ENCODE peak calls at places on chromosomes 4 and X, in eight cellular contexts. F, J, E, V, C, Z, B and T are unnamed samples.
A peak's percentile ranks its signal among the peaks of the same experiment; 100 is the strongest.

GRCh38 chrX:46837543-46838481 is 969 bp downstream of the RP2 start:
- DNase-seq in B (no peak), C (no peak), Z (peak; percentile 23), E (no peak), J (no peak), V (no peak), F (peak; percentile 38), T (peak; percentile 41)

GRCh38 chr4:2339458-2340271 is 77.8 kb upstream of the MXD4 start:
- DNase-seq in J (peak; percentile 20), Z (no peak), B (no peak), V (no peak), E (no peak), C (peak; percentile 24), F (no peak), T (no peak)

GRCh38 chr4:27316176-27316575 is 455.5 kb downstream of the STIM2 start:
- DNase-seq in Z (no peak), J (no peak), E (peak; percentile 71), C (no peak), F (no peak), V (no peak), B (no peak), T (no peak)

GRCh38 chr4:25993564-25994185 is 79.7 kb downstream of the SMIM20 start:
- DNase-seq in E (peak; percentile 17), C (peak; percentile 49), B (peak; percentile 31), F (no peak), V (no peak), J (peak; percentile 47), Z (no peak), T (peak; percentile 15)

GRCh38 chrX:150573702-150574101 is 5.3 kb downstream of the MTM1 start:
- DNase-seq in V (no peak), C (no peak), Z (no peak), B (no peak), J (peak; percentile 50), F (no peak), E (peak; percentile 68), T (no peak)

GRCh38 chrX:63922221-63922620 is 137.2 kb upstream of the ARHGEF9 start:
- DNase-seq in V (no peak), F (no peak), E (no peak), J (no peak), C (no peak), Z (peak; percentile 48), B (no peak), T (peak; percentile 36)

GRCh38 chrX:108299101-108299591 is 139.1 kb downstream of the COL4A6 start:
- DNase-seq in B (no peak), V (no peak), E (no peak), C (no peak), F (no peak), J (no peak), Z (no peak), T (peak; percentile 24)

GRCh38 chrX:47649781-47650163 is 591 bp downstream of the ELK1 start:
- DNase-seq in C (no peak), F (no peak), J (no peak), E (no peak), Z (no peak), B (no peak), V (no peak), T (no peak)

GRCh38 chr4:176437756-176438155 is 118.0 kb downstream of the SPCS3 start:
- DNase-seq in Z (no peak), V (no peak), J (no peak), F (no peak), B (no peak), C (no peak), E (no peak), T (no peak)

GRCh38 chrX:18649498-18649951 is 22.4 kb downstream of the RS1 start:
- DNase-seq in V (peak; percentile 12), B (no peak), C (no peak), J (no peak), Z (no peak), F (no peak), E (no peak), T (no peak)

GRCh38 chrX:115058276-115058675 is 40.9 kb upstream of the IL13RA2 start:
- DNase-seq in J (no peak), B (no peak), V (no peak), Z (peak; percentile 49), C (no peak), E (peak; percentile 13), F (no peak), T (no peak)

GRCh38 chr4:71186257-71186565 is 152.6 kb upstream of the SLC4A4 start:
- DNase-seq in C (no peak), J (no peak), B (no peak), F (no peak), E (no peak), Z (no peak), V (no peak), T (no peak)

GRCh38 chr4:55733874-55734437 is 85.6 kb upstream of the EXOC1L start:
- DNase-seq in F (no peak), C (peak; percentile 37), B (no peak), V (no peak), J (no peak), Z (no peak), E (peak; percentile 95), T (peak; percentile 51)

GRCh38 chr4:26468283-26468949 is 21.9 kb downstream of the CCKAR start:
- DNase-seq in Z (no peak), V (no peak), E (no peak), B (no peak), F (no peak), C (no peak), J (no peak), T (no peak)

GRCh38 chr4:55216871-55217635 is 91.7 kb upstream of the KDR start:
- DNase-seq in E (no peak), Z (no peak), J (no peak), C (no peak), F (no peak), B (no peak), V (peak; percentile 81), T (no peak)

GRCh38 chr4:75990129-75990528 is 616 bp downstream of the SDAD1 start:
- DNase-seq in Z (no peak), F (no peak), J (no peak), C (no peak), E (no peak), B (no peak), V (no peak), T (peak; percentile 17)

GRCh38 chr4:8410641-8411271 is 29.8 kb downstream of the ACOX3 start:
- DNase-seq in Z (peak; percentile 72), J (no peak), B (peak; percentile 90), E (peak; percentile 74), V (peak; percentile 3), F (no peak), C (peak; percentile 83), T (peak; percentile 76)

GRCh38 chrX:102341867-102342266 is 94.9 kb downstream of the NXF2 start:
- DNase-seq in V (no peak), F (no peak), C (no peak), Z (no peak), E (no peak), B (no peak), J (no peak), T (peak; percentile 0)

GRCh38 chrX:960821-961220 is 251.6 kb downstream of the CRLF2 start:
- DNase-seq in J (no peak), E (no peak), V (no peak), F (no peak), Z (no peak), B (no peak), C (no peak), T (no peak)

GRCh38 chrX:39472161-39472560 is 625.6 kb downstream of the BCOR start:
- DNase-seq in B (no peak), J (no peak), Z (no peak), V (no peak), F (no peak), C (no peak), E (no peak), T (no peak)